ENCODE peak calls at places on chromosome 11, in nine cellular contexts. M is activated CD4-positive, alpha-beta T cell treated with anti-CD3 and anti-CD28 coated beads for 1 hour; Z is CD4-positive, alpha-beta T cell; D is H9; H is HFF-Myc; W is substantia nigra; R is AG09309; T is lower leg skin; U is colonic mucosa. Q is an unnamed sample.

GRCh38 chr11:112156153-112156552 is 7.7 kb downstream of the IL18 start:
- DNase-seq in R (no peak), T (no peak), U (no peak), Z (no peak), H (no peak), M (no peak), D (no peak), W (no peak), Q (no peak)

GRCh38 chr11:68271023-68271780 is 571 bp downstream of the C11orf24 start:
- DNase-seq in Z (peak; percentile 49), T (peak; percentile 92), D (peak; percentile 74), W (peak; percentile 46), R (peak; percentile 60), M (peak; percentile 30), H (peak; percentile 51), U (peak; percentile 62), Q (peak; percentile 55)

GRCh38 chr11:61891331-61892084 is at the start of gene FADS3:
- DNase-seq in D (peak; percentile 96), W (peak; percentile 78), Z (peak; percentile 55), M (peak; percentile 26), T (peak; percentile 96), R (no peak), H (no peak), U (peak; percentile 91), Q (peak; percentile 87)

GRCh38 chr11:86559311-86559945 is 113.0 kb downstream of the ME3 start:
- DNase-seq in M (no peak), D (no peak), R (no peak), U (no peak), H (no peak), W (no peak), Z (no peak), T (no peak), Q (peak; percentile 38)

GRCh38 chr11:19433791-19434190 is 193.0 kb upstream of the E2F8 start:
- DNase-seq in D (no peak), R (no peak), Z (no peak), W (no peak), T (no peak), H (no peak), U (no peak), M (no peak), Q (no peak)

GRCh38 chr11:70915158-70915795 is 337.1 kb downstream of the SHANK2 start:
- DNase-seq in R (no peak), Z (no peak), W (no peak), U (no peak), D (no peak), M (no peak), H (no peak), T (no peak), Q (no peak)

GRCh38 chr11:65502852-65503603 is 4.2 kb downstream of the MALAT1 start:
- DNase-seq in U (no peak), D (no peak), M (no peak), Z (no peak), R (no peak), H (peak; percentile 31), T (no peak), W (no peak), Q (no peak)

GRCh38 chr11:15569626-15570025 is 454.9 kb downstream of the INSC start:
- DNase-seq in D (no peak), M (no peak), Z (no peak), U (no peak), R (no peak), H (no peak), W (no peak), T (peak; percentile 64), Q (no peak)

GRCh38 chr11:66329165-66329673 is 7.0 kb downstream of the RIN1 start:
- DNase-seq in R (no peak), U (no peak), H (no peak), W (no peak), M (no peak), Z (no peak), T (no peak), D (no peak), Q (no peak)

GRCh38 chr11:10602366-10602765 is 33.9 kb upstream of the LYVE1 start:
- DNase-seq in M (no peak), D (no peak), Z (no peak), H (no peak), T (no peak), U (no peak), W (no peak), R (no peak), Q (no peak)

GRCh38 chr11:69832561-69833413 is 13.6 kb upstream of the FGF3 start:
- DNase-seq in W (no peak), T (peak; percentile 61), M (no peak), R (no peak), U (no peak), H (no peak), Z (peak; percentile 12), D (peak; percentile 64), Q (no peak)

Q was measured in uterus.